ENCODE peak calls at places on chromosomes 1 and 21, in four cellular contexts. X is K562, Q is GM12878, B is HepG2. E is an unnamed sample.

GRCh38 chr1:9291914-9292360 is 757 bp upstream of the SPSB1 start:
- DNase-seq in X (no peak), Q (no peak), B (peak; percentile 58), E (no peak)

GRCh38 chr1:9455487-9456237 is 83.6 kb upstream of the SLC25A33 start:
- DNase-seq in X (peak; percentile 65), Q (no peak), B (peak; percentile 61), E (peak; percentile 77)

GRCh38 chr1:76238094-76238551 is 163.6 kb downstream of the ST6GALNAC3 start:
- DNase-seq in X (no peak), Q (no peak), B (no peak), E (no peak)

GRCh38 chr1:31605908-31606427 is 11.5 kb upstream of the HCRTR1 start:
- DNase-seq in X (no peak), Q (peak; percentile 96), B (no peak), E (no peak)

GRCh38 chr1:169110691-169111447 is 4.4 kb downstream of the ATP1B1 start:
- DNase-seq in X (no peak), Q (no peak), B (no peak), E (no peak)

GRCh38 chr1:173134029-173134428 is 73.1 kb downstream of the TNFSF4 start:
- DNase-seq in X (no peak), Q (no peak), B (no peak), E (no peak)

GRCh38 chr1:154557939-154558609 is 388 bp downstream of the UBE2Q1 start:
- DNase-seq in X (peak; percentile 84), Q (no peak), B (no peak), E (peak; percentile 48)

GRCh38 chr1:206001476-206001888 is 1.7 kb downstream of the RAB7B start:
- DNase-seq in X (peak; percentile 72), Q (no peak), B (no peak), E (no peak)

GRCh38 chr1:229452956-229453801 is 19.3 kb upstream of the ACTA1 start:
- DNase-seq in X (no peak), Q (no peak), B (peak; percentile 13), E (no peak)

GRCh38 chr1:11731719-11732283 is 4.1 kb upstream of the AGTRAP start:
- DNase-seq in X (peak; percentile 58), Q (no peak), B (peak; percentile 13), E (no peak)

GRCh38 chr1:229161740-229162139 is 109.2 kb upstream of the RAB4A start:
- DNase-seq in X (no peak), Q (no peak), B (no peak), E (no peak)

GRCh38 chr21:14949603-14950002 is 115.2 kb downstream of the NRIP1 start:
- DNase-seq in X (no peak), Q (no peak), B (no peak), E (no peak)

GRCh38 chr1:9195651-9196050 is 38.9 kb upstream of the H6PD start:
- DNase-seq in X (no peak), Q (no peak), B (no peak), E (no peak)

GRCh38 chr1:205775015-205775716 is at the start of gene RAB29:
- DNase-seq in X (peak; percentile 87), Q (peak; percentile 57), B (peak; percentile 59), E (peak; percentile 89)

GRCh38 chr1:2786329-2787162 is 14.9 kb downstream of the TTC34 start:
- DNase-seq in X (peak; percentile 67), Q (no peak), B (no peak), E (peak; percentile 67)

GRCh38 chr1:109776911-109777310 is 13.2 kb upstream of the EPS8L3 start:
- DNase-seq in X (peak; percentile 94), Q (peak; percentile 35), B (peak; percentile 76), E (peak; percentile 89)

GRCh38 chr1:145425436-145426029 is at the start of gene NBPF20:
- DNase-seq in X (peak; percentile 78), Q (peak; percentile 35), B (peak; percentile 72), E (peak; percentile 90)

GRCh38 chr21:17463441-17463840 is 49.4 kb upstream of the CXADR start:
- DNase-seq in X (no peak), Q (no peak), B (peak; percentile 40), E (no peak)

GRCh38 chr1:143720087-143721023 is 251.4 kb downstream of the FAM72C start:
- DNase-seq in X (peak; percentile 48), Q (no peak), B (no peak), E (no peak)

GRCh38 chr1:203316626-203317093 is 11.3 kb downstream of the BTG2 start:
- DNase-seq in X (no peak), Q (no peak), B (no peak), E (no peak)

GRCh38 chr1:19866758-19867157 is 15.4 kb upstream of the OTUD3 start:
- DNase-seq in X (no peak), Q (no peak), B (no peak), E (no peak)
- TF ChIP-seq FOXM1 in X (no peak), Q (no peak), B (no peak), E (no peak)

GRCh38 chr1:224801761-224802490 is 127.5 kb upstream of the DNAH14 start:
- DNase-seq in X (no peak), Q (no peak), B (no peak), E (no peak)
- TF ChIP-seq FOXK2 in X (no peak), Q (no peak), B (no peak), E (no peak)

DNA sequence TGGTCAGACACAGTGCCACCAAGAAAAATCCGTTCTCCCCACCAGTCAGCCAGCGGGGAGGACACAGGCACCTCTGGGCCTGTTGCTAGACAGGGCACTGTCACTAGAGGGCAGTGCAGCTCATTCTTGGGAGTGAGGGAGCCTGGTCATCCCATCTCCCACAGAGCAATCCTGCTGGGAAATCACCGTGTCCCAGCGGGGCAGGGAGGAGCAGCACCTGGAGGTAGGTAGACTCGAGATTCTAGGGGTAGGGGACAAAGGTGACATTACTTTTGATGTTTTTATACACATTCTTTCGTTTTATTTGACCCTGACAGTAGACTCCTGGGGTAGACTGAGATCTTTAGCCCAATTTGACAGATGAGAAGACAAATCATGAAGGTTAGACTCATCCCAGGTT is 6.7 kb upstream of the CAMK1G start:
- DNase-seq in X (peak; percentile 83), Q (peak; percentile 12), B (peak; percentile 44), E (peak; percentile 91)
- TF ChIP-seq FOXM1 in X (no peak), Q (no peak), B (no peak), E (no peak)

DNA sequence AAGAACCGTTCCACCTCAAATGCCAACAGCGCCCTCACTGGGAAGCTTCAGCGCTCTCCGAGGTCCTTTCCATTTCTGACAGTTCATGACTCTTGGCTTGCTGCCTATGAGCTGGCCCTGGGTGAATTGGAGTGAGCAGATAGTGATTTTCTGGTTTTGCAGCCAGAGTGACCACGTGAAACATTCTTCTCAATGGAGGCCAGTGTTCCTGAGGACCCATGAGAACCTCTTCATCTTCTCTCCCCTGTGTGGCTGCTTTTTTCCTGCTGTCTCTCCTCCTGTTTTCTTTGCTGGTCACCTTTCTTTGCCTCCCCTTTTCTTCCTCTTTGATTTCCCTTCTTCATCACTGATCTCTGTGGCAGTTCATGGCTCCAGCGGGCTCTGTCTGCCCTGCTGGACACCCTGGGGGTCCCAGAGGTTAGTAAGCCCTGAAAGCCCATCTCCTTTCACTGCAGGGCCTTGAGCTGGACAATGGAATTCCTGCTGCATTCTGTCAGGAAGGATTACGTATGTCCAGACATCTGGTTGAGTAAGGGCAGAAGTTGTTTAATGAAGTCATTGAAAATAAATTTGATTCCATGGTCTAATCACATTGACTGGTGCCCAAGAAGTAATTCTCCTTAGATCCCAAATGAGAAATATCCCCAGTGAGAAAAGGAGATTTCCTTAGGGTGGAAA is 29.9 kb downstream of the VASH2 start:
- DNase-seq in X (no peak), Q (no peak), B (no peak), E (no peak)
- TF ChIP-seq FOXK2 in X (no peak), Q (no peak), B (no peak), E (no peak)

DNA sequence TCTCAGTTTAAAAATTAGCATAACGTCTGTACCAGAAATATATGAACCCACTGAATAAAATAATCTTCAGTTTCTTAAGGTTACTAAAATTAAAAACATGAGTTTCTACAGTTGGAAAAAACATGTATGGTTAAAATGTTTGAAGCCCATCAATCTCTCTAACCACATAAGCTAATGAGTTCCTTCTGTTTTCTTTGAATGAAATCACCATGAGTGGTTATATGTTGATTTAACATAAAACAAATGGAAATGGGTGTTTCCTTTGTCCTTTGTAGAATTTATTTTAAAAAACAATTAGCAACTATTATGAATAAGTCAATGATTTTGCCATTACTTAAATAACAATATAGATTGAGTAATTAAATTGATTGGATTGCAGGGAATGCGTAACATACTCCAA is 3.0 kb upstream of the ADGRL2 start:
- DNase-seq in X (no peak), Q (no peak), B (no peak), E (no peak)
- TF ChIP-seq FOXM1 in X (no peak), Q (no peak), B (no peak), E (no peak)